ENCODE peak calls at places on chromosomes 6 and 20, in ten cellular contexts. D, B, F, X, L, C, T, H, P and K are unnamed samples.

GRCh38 chr20:23125159-23125558 is 39.0 kb upstream of the CD93 start:
- DNase-seq in D (no peak), B (no peak), F (no peak), X (no peak), L (no peak), C (no peak), T (no peak), H (no peak), P (no peak), K (no peak)

GRCh38 chr6:160141001-160141726 is 19.5 kb downstream of the SLC22A1 start:
- DNase-seq in D (peak), B (no peak), F (no peak), X (peak), L (peak), C (no peak), T (no peak), H (peak), P (no peak), K (no peak)

GRCh38 chr20:53750827-53751393 is 157.3 kb upstream of the ZNF217 start:
- DNase-seq in D (no peak), B (no peak), F (no peak), X (peak), L (no peak), C (no peak), T (no peak), H (peak), P (no peak), K (no peak)

GRCh38 chr6:168132531-168133184 is 53.6 kb upstream of the FRMD1 start:
- DNase-seq in D (no peak), B (no peak), F (peak), X (peak), L (no peak), C (peak), T (peak), H (peak), P (no peak), K (no peak)

GRCh38 chr6:150334790-150335783 is 33.7 kb upstream of the IYD start:
- DNase-seq in D (peak), B (peak), F (peak), X (peak), L (peak), C (no peak), T (peak), H (peak), P (no peak), K (peak)

GRCh38 chr20:41249781-41250281 is 67.7 kb downstream of the ZHX3 start:
- DNase-seq in D (peak), B (no peak), F (peak), X (peak), L (peak), C (no peak), T (no peak), H (peak), P (no peak), K (peak)

GRCh38 chr6:31094389-31094881 is 17.9 kb downstream of the C6orf15 start:
- DNase-seq in D (peak), B (peak), F (peak), X (peak), L (peak), C (no peak), T (no peak), H (no peak), P (no peak), K (no peak)

GRCh38 chr6:70210462-70210861 is 92.4 kb downstream of the COL9A1 start:
- DNase-seq in D (no peak), B (no peak), F (no peak), X (peak), L (peak), C (no peak), T (no peak), H (no peak), P (no peak), K (no peak)

GRCh38 chr20:44495257-44495656 is 19.6 kb downstream of the TTPAL start:
- DNase-seq in D (peak), B (no peak), F (no peak), X (peak), L (peak), C (no peak), T (no peak), H (peak), P (no peak), K (no peak)